ENCODE peak calls at places on chromosome X, in four cellular contexts. I is IMR-90, G is uterus, L is HCT116. S is an unnamed sample.

GRCh38 chrX:41406211-41406610 is 40.9 kb upstream of the NYX start:
- DNase-seq in I (peak), G (no peak), L (no peak), S (no peak)

GRCh38 chrX:5870238-5870637 is 358.4 kb downstream of the NLGN4X start:
- DNase-seq in I (no peak), G (no peak), L (no peak), S (peak)

GRCh38 chrX:151183912-151184565 is 7.7 kb downstream of the GPR50 start:
- DNase-seq in I (no peak), G (no peak), L (no peak), S (no peak)

GRCh38 chrX:39750246-39750790 is 347.4 kb downstream of the BCOR start:
- DNase-seq in I (no peak), G (no peak), L (no peak), S (no peak)

GRCh38 chrX:7372843-7373525 is 225.0 kb upstream of the PUDP start:
- DNase-seq in I (peak), G (no peak), L (no peak), S (no peak)

GRCh38 chrX:47501226-47502071 is 18.4 kb upstream of the ZNF41 start:
- DNase-seq in I (peak), G (no peak), L (no peak), S (no peak)

GRCh38 chrX:9414416-9414815 is 50.4 kb upstream of the TBL1X start:
- DNase-seq in I (no peak), G (no peak), L (no peak), S (no peak)

GRCh38 chrX:12700745-12701144 is 90.5 kb upstream of the PRPS2 start:
- DNase-seq in I (no peak), G (no peak), L (no peak), S (no peak)

GRCh38 chrX:13763489-13763888 is 28.9 kb downstream of the OFD1 start:
- DNase-seq in I (no peak), G (peak), L (no peak), S (no peak)

GRCh38 chrX:40011483-40012038 is 86.2 kb downstream of the BCOR start:
- DNase-seq in I (no peak), G (peak), L (no peak), S (no peak)

GRCh38 chrX:153469811-153470410 is 465 bp downstream of the HAUS7 start:
- DNase-seq in I (peak), G (no peak), L (no peak), S (no peak)

GRCh38 chrX:112901821-112902732 is 61.4 kb upstream of the AMOT start:
- DNase-seq in I (no peak), G (no peak), L (no peak), S (no peak)

GRCh38 chrX:110210417-110211139 is 107.3 kb downstream of the AMMECR1 start:
- DNase-seq in I (peak), G (no peak), L (peak), S (no peak)

GRCh38 chrX:42229533-42229932 is 306.2 kb upstream of the CASK start:
- DNase-seq in I (no peak), G (no peak), L (no peak), S (no peak)

GRCh38 chrX:33968611-33969010 is 163.5 kb downstream of the FAM47A start:
- DNase-seq in I (no peak), G (no peak), L (no peak), S (no peak)

GRCh38 chrX:153972368-153973126 is at the start of gene TMEM187:
- DNase-seq in I (peak), G (peak), L (peak), S (peak)

GRCh38 chrX:72100051-72100755 is 31.5 kb downstream of the RTL5 start:
- DNase-seq in I (no peak), G (no peak), L (no peak), S (no peak)

GRCh38 chrX:25144043-25144940 is 128.5 kb upstream of the ARX start:
- DNase-seq in I (peak), G (peak), L (peak), S (peak)

GRCh38 chrX:150200820-150201287 is 162.3 kb upstream of the MAMLD1 start:
- DNase-seq in I (peak), G (peak), L (peak), S (peak)

GRCh38 chrX:19686876-19687275 is 171.6 kb upstream of the MAP3K15 start:
- DNase-seq in I (no peak), G (no peak), L (no peak), S (no peak)
- H3K4me3 ChIP-seq in I (no peak), G (no peak), L (no peak), S (no peak)

DNA sequence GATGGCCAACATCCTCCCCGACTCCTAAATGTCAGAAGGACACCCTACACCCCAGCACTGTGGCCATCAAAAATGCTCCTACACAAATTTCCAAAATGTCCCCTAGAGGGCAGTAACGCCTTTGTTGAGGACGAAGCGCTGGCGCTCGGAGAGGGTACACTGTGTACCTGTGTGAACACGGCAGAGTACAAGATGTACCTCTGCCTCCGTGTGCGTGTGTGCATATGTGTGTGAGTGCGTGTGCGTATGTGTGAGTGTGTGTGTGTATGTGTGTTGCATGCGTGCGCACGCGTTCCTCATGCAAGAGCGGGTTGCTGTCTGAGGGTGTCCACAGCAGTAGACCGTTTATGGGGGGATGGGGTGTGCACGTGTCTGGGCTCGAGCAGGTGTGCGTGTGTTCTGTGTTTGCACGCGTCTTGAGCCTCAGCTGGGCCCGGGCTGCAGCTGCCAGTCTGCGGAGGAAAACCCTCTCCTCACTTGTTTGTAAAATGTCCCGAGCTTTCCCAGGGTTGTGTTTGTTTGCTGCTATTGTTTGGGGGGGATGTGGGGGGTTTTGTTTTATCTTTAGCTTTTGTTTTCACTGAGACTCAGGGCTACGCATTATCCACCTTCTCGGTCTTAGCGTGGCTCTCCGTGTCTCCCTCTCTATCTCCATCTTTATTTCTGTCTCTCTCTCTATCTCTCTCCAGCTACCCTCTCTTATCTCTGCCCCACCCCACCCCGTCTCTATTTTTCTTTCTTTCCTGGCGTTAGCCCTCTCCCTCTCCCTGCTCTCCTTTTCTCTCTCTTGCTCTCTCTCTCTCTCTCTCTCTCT is 10.4 kb upstream of the TSPYL2 start:
- DNase-seq in I (peak), G (peak), L (peak), S (peak)
- TF ChIP-seq POLR2A in I (no peak), G (peak), L (no peak), S (no peak)

GRCh38 chrX:36856849-36857248 is 151.3 kb upstream of the FAM47C start:
- DNase-seq in I (peak), G (no peak), L (no peak), S (no peak)
- TF ChIP-seq CTCF in I (peak), G (no peak), L (peak), S (no peak)

DNA sequence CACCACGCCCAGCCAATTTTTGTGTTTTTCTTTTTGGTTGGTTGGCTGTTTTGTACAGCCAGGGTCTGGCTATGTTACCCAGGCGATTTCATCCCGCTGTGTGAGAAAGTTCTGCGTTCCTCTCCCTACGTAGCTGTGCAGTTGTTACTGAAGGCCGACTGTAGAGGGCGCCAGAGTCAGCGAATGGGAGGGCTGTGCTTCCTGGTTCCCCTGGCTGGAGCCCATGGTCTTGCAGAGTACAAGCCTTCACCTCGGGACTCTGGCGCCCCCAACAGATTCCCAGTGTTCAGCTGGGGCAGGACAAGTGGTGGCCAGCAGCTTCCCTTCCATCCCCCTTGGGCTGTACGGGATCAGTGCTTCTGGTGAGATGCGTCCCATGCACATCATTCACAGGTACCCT is 5.6 kb upstream of the CT45A1 start:
- DNase-seq in I (no peak), G (no peak), L (peak), S (no peak)
- H3K4me3 ChIP-seq in I (no peak), G (no peak), L (no peak), S (no peak)

GRCh38 chrX:123962794-123963373 is 1.4 kb downstream of the STAG2 start:
- DNase-seq in I (peak), G (peak), L (peak), S (peak)
- TF ChIP-seq POLR2A in I (peak), G (peak), L (no peak), S (no peak)

GRCh38 chrX:103464071-103464773 is 55.1 kb downstream of the RAB40A start:
- DNase-seq in I (peak), G (peak), L (peak), S (no peak)
- TF ChIP-seq CTCF in I (peak), G (peak), L (peak), S (no peak)

GRCh38 chrX:107672955-107673378 is 44.7 kb downstream of the PRPS1 start:
- DNase-seq in I (peak), G (peak), L (peak), S (peak)
- H3K4me3 ChIP-seq in I (no peak), G (peak), L (no peak), S (no peak)

DNA sequence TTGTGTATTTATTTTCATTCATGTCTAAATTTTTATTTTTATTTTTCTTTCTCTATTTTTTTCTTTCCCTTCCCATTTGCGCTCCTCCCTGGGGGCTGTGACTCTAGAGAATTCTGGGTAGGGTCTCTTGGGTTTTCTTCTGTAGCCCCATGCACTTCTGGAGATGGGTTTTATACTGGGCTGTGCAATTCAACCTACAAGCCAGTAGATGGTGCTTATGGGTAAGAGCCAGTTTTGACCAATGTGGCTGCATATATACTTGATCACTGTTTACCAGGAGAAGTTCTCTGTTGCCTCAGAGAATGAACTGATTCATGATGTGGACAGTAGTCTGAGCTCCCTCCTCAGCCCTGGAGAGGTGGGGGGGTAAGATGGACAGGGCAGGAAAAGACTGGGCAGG is 614.6 kb downstream of the PCDH19 start:
- DNase-seq in I (no peak), G (no peak), L (no peak), S (no peak)
- TF ChIP-seq POLR2A in I (no peak), G (no peak), L (no peak), S (no peak)